ENCODE peak calls at places on chromosome 7, in seven cellular contexts. P is activated CD8-positive, alpha-beta T cell treated with anti-CD3 and anti-CD28 coated beads, Interleukin-2, amount 10 ng/mL, durations not matched to agents 7 days and 5 days; U is NCI-H1105 treated with DMSO at 0.1 percent for 48 hours; L is HCT116; F is dorsolateral prefrontal cortex; Y is skeletal muscle cell; J is nucleus accumbens. H is an unnamed sample.
A peak's percentile ranks its signal among the peaks of the same experiment; 100 is the strongest.

GRCh38 chr7:28155964-28156363 is 24.6 kb downstream of the JAZF1 start:
- DNase-seq in L (no peak), P (no peak), J (no peak), U (no peak), F (no peak), Y (peak; percentile 82), H (no peak)

GRCh38 chr7:47366211-47366610 is 215.7 kb downstream of the TNS3 start:
- DNase-seq in F (no peak), P (no peak), U (no peak), J (no peak), Y (no peak), L (no peak), H (no peak)

GRCh38 chr7:80153446-80153845 is 18.8 kb downstream of the GNAI1 start:
- DNase-seq in L (no peak), Y (no peak), P (no peak), F (no peak), J (no peak), U (no peak), H (no peak)

GRCh38 chr7:116139007-116139406 is 71.3 kb upstream of the TES start:
- DNase-seq in J (no peak), P (no peak), L (no peak), U (no peak), F (peak; percentile 55), Y (no peak), H (peak; percentile 21)

GRCh38 chr7:111741811-111742240 is 179.5 kb upstream of the IMMP2L start:
- DNase-seq in U (peak; percentile 76), J (no peak), Y (no peak), F (peak; percentile 77), L (peak; percentile 75), P (peak; percentile 46), H (peak; percentile 30)

GRCh38 chr7:84364708-84365107 is 170.1 kb upstream of the SEMA3A start:
- DNase-seq in Y (peak; percentile 8), L (no peak), U (no peak), F (no peak), P (no peak), J (no peak), H (no peak)

GRCh38 chr7:78441737-78442136 is 643.2 kb downstream of the PHTF2 start:
- DNase-seq in J (no peak), Y (no peak), F (no peak), L (no peak), P (no peak), U (no peak), H (no peak)

GRCh38 chr7:18900801-18901200 is 216.6 kb downstream of the TWIST1 start:
- DNase-seq in Y (peak; percentile 6), P (no peak), F (no peak), L (no peak), J (no peak), U (no peak), H (no peak)

GRCh38 chr7:102439963-102440795 is 6.8 kb downstream of the ORAI2 start:
- DNase-seq in J (no peak), Y (peak; percentile 25), L (peak; percentile 79), U (no peak), F (no peak), P (no peak), H (no peak)

GRCh38 chr7:106421181-106421762 is 136.5 kb upstream of the NAMPT start:
- DNase-seq in J (no peak), U (peak; percentile 13), Y (peak; percentile 93), L (no peak), P (no peak), F (peak; percentile 60), H (peak; percentile 31)

GRCh38 chr7:69599879-69600764 is 1.8 kb downstream of the AUTS2 start:
- DNase-seq in L (no peak), U (no peak), P (no peak), Y (no peak), F (no peak), J (no peak), H (no peak)

GRCh38 chr7:27147211-27148030 is at the start of gene HOXA6:
- DNase-seq in J (no peak), Y (no peak), P (no peak), U (peak; percentile 79), L (no peak), F (no peak), H (no peak)

GRCh38 chr7:131157530-131158243 is 170.0 kb upstream of the MKLN1 start:
- DNase-seq in U (no peak), J (no peak), Y (no peak), L (no peak), P (no peak), F (peak; percentile 46), H (no peak)

H was measured in anterior cingulate cortex.